ENCODE peak calls at places on chromosomes 16 and 17, in ten cellular contexts. C, Z, E, Y, O, B, A, U, F and X are unnamed samples.

GRCh38 chr16:49458221-49458620 is 84.6 kb downstream of the C16orf78 start:
- DNase-seq in C (no peak), Z (no peak), E (no peak), Y (no peak), O (no peak), B (no peak), A (no peak), U (no peak), F (no peak), X (no peak)

GRCh38 chr17:82980632-82981031 is 98.8 kb upstream of the METRNL start:
- DNase-seq in C (no peak), Z (no peak), E (no peak), Y (no peak), O (no peak), B (no peak), A (no peak), U (no peak), F (no peak), X (no peak)

GRCh38 chr16:5709889-5710288 is 612.3 kb upstream of the EEF2KMT start:
- DNase-seq in C (no peak), Z (no peak), E (no peak), Y (no peak), O (no peak), B (no peak), A (no peak), U (no peak), F (no peak), X (no peak)

GRCh38 chr17:34235389-34236028 is 19.6 kb upstream of the CCL2 start:
- DNase-seq in C (no peak), Z (no peak), E (no peak), Y (no peak), O (no peak), B (no peak), A (peak), U (peak), F (no peak), X (no peak)

GRCh38 chr17:48915459-48916282 is 7.5 kb downstream of the UBE2Z start:
- DNase-seq in C (no peak), Z (no peak), E (peak), Y (no peak), O (no peak), B (no peak), A (no peak), U (peak), F (no peak), X (no peak)

GRCh38 chr17:7237761-7238417 is 1.4 kb downstream of the PHF23 start:
- DNase-seq in C (peak), Z (no peak), E (peak), Y (peak), O (no peak), B (no peak), A (peak), U (peak), F (peak), X (peak)

GRCh38 chr16:53768593-53768992 is 64.6 kb downstream of the FTO start:
- DNase-seq in C (no peak), Z (no peak), E (peak), Y (no peak), O (no peak), B (no peak), A (no peak), U (peak), F (no peak), X (no peak)

GRCh38 chr16:84505249-84506156 is 1.0 kb upstream of the MEAK7 start:
- DNase-seq in C (no peak), Z (no peak), E (no peak), Y (no peak), O (no peak), B (no peak), A (no peak), U (no peak), F (no peak), X (no peak)

GRCh38 chr17:42520540-42520951 is 15.5 kb upstream of the NAGLU start:
- DNase-seq in C (no peak), Z (no peak), E (peak), Y (no peak), O (no peak), B (no peak), A (no peak), U (no peak), F (no peak), X (no peak)

GRCh38 chr17:77117415-77117814 is 23.4 kb upstream of the SEC14L1 start:
- DNase-seq in C (no peak), Z (no peak), E (no peak), Y (no peak), O (no peak), B (no peak), A (no peak), U (peak), F (no peak), X (no peak)

GRCh38 chr17:37160940-37161339 is 212.2 kb downstream of the AATF start:
- DNase-seq in C (no peak), Z (no peak), E (no peak), Y (no peak), O (no peak), B (no peak), A (no peak), U (peak), F (no peak), X (no peak)

GRCh38 chr17:18033442-18034099 is 5.4 kb downstream of the ATPAF2 start:
- DNase-seq in C (peak), Z (peak), E (peak), Y (peak), O (peak), B (peak), A (no peak), U (peak), F (no peak), X (peak)

GRCh38 chr16:17367034-17367433 is 103.7 kb downstream of the XYLT1 start:
- DNase-seq in C (peak), Z (no peak), E (peak), Y (no peak), O (no peak), B (no peak), A (no peak), U (no peak), F (no peak), X (no peak)

GRCh38 chr16:4109250-4109736 is 6.9 kb downstream of the ADCY9 start:
- DNase-seq in C (no peak), Z (no peak), E (no peak), Y (peak), O (no peak), B (no peak), A (no peak), U (no peak), F (no peak), X (no peak)

GRCh38 chr17:79874329-79874981 is 35.2 kb upstream of the CBX4 start:
- DNase-seq in C (no peak), Z (no peak), E (peak), Y (no peak), O (no peak), B (no peak), A (no peak), U (peak), F (no peak), X (no peak)

GRCh38 chr16:11679250-11679649 is 11.0 kb downstream of the SNN start:
- DNase-seq in C (no peak), Z (no peak), E (no peak), Y (no peak), O (peak), B (peak), A (no peak), U (no peak), F (peak), X (no peak)

GRCh38 chr16:28309811-28310311 is 17.5 kb downstream of the SBK1 start:
- DNase-seq in C (peak), Z (no peak), E (peak), Y (no peak), O (no peak), B (no peak), A (peak), U (no peak), F (peak), X (no peak)

GRCh38 chr16:56916571-56917403 is 15.2 kb upstream of the HERPUD1 start:
- DNase-seq in C (no peak), Z (no peak), E (peak), Y (no peak), O (peak), B (no peak), A (no peak), U (no peak), F (no peak), X (no peak)

GRCh38 chr16:68000450-68000849 is 1.2 kb upstream of the DPEP2 start:
- DNase-seq in C (no peak), Z (no peak), E (no peak), Y (no peak), O (no peak), B (no peak), A (no peak), U (peak), F (no peak), X (no peak)

GRCh38 chr17:38719943-38720641 is 10.0 kb upstream of the CISD3 start:
- DNase-seq in C (no peak), Z (no peak), E (no peak), Y (no peak), O (no peak), B (no peak), A (no peak), U (no peak), F (no peak), X (no peak)

GRCh38 chr16:68644715-68645493 is at the start of gene CDH3:
- DNase-seq in C (no peak), Z (no peak), E (peak), Y (no peak), O (peak), B (no peak), A (no peak), U (peak), F (no peak), X (peak)

GRCh38 chr16:57299009-57299718 is 14.7 kb upstream of the PLLP start:
- DNase-seq in C (no peak), Z (peak), E (peak), Y (no peak), O (no peak), B (no peak), A (no peak), U (no peak), F (no peak), X (peak)

GRCh38 chr17:4536742-4537411 is 18.3 kb downstream of the MYBBP1A start:
- DNase-seq in C (no peak), Z (no peak), E (no peak), Y (peak), O (no peak), B (no peak), A (peak), U (peak), F (peak), X (no peak)

GRCh38 chr16:70661918-70662641 is 15.7 kb downstream of the IL34 start:
- DNase-seq in C (no peak), Z (no peak), E (no peak), Y (no peak), O (peak), B (no peak), A (no peak), U (peak), F (no peak), X (no peak)

GRCh38 chr17:7586673-7587419 is 3.0 kb downstream of the SOX15 start:
- DNase-seq in C (no peak), Z (no peak), E (no peak), Y (no peak), O (no peak), B (no peak), A (no peak), U (no peak), F (no peak), X (no peak)

GRCh38 chr16:24977673-24978065 is 37.5 kb downstream of the ARHGAP17 start:
- DNase-seq in C (no peak), Z (no peak), E (no peak), Y (no peak), O (no peak), B (no peak), A (no peak), U (peak), F (no peak), X (no peak)

GRCh38 chr17:77140878-77141767 is at the start of gene SEC14L1:
- DNase-seq in C (no peak), Z (no peak), E (peak), Y (no peak), O (peak), B (peak), A (peak), U (peak), F (peak), X (peak)

GRCh38 chr16:84806256-84806889 is 13.4 kb upstream of the CRISPLD2 start:
- DNase-seq in C (no peak), Z (peak), E (peak), Y (peak), O (no peak), B (no peak), A (peak), U (peak), F (peak), X (no peak)

GRCh38 chr17:3818786-3819185 is 17.8 kb upstream of the ITGAE start:
- DNase-seq in C (no peak), Z (no peak), E (no peak), Y (no peak), O (no peak), B (no peak), A (no peak), U (peak), F (no peak), X (no peak)